ENCODE peak calls at places on chromosomes 13 and 19, in eight cellular contexts. J is OCI-LY7; H is SHP77; P is uterus; A is stimulated activated CD4-positive, alpha-beta T cell treated with anti-CD3 and anti-CD28 coated beads, Interleukin-12 subunit alpha, Interleukin-12 subunit beta, amount 100 ng/mL, for 48 hours; Z is CD4-positive, CD25-positive, alpha-beta regulatory T cell; C is heart right ventricle; O is HTR-8/SVneo. U is an unnamed sample.

GRCh38 chr13:110164706-110165105 is 142.3 kb downstream of the COL4A1 start:
- DNase-seq in J (no peak), H (no peak), P (no peak), A (no peak), Z (no peak), C (no peak), O (no peak), U (no peak)

GRCh38 chr19:46180701-46181385 is 32.8 kb downstream of the IGFL2 start:
- DNase-seq in J (no peak), H (no peak), P (no peak), A (no peak), Z (no peak), C (no peak), O (no peak), U (no peak)

GRCh38 chr13:40572961-40573360 is 93.5 kb downstream of the FOXO1 start:
- DNase-seq in J (peak), H (no peak), P (no peak), A (no peak), Z (no peak), C (no peak), O (no peak), U (no peak)

GRCh38 chr13:101614491-101614890 is 162.0 kb downstream of the ITGBL1 start:
- DNase-seq in J (no peak), H (no peak), P (no peak), A (no peak), Z (no peak), C (no peak), O (no peak), U (no peak)

GRCh38 chr19:47377801-47378200 is 28.7 kb downstream of the DHX34 start:
- DNase-seq in J (no peak), H (no peak), P (no peak), A (no peak), Z (no peak), C (no peak), O (no peak), U (no peak)

GRCh38 chr19:44904426-44904994 is 1.1 kb upstream of the APOE start:
- DNase-seq in J (peak), H (no peak), P (no peak), A (no peak), Z (no peak), C (no peak), O (no peak), U (no peak)

GRCh38 chr19:42295831-42296525 is 6.0 kb upstream of the PRR19 start:
- DNase-seq in J (peak), H (peak), P (peak), A (peak), Z (peak), C (peak), O (peak), U (peak)

GRCh38 chr13:27923794-27924528 is 4.2 kb downstream of the PDX1 start:
- DNase-seq in J (no peak), H (no peak), P (no peak), A (no peak), Z (no peak), C (no peak), O (no peak), U (no peak)

GRCh38 chr13:61414686-61415664 is 674 bp downstream of the PCDH20 start:
- DNase-seq in J (no peak), H (peak), P (peak), A (no peak), Z (no peak), C (no peak), O (no peak), U (no peak)